ENCODE peak calls at places on chromosomes 3 and 15, in nine cellular contexts. R, K, B, X, Y, H, J, G and C are unnamed samples.
A peak's percentile ranks its signal among the peaks of the same experiment; 100 is the strongest.

GRCh38 chr3:69439683-69440270 is 53.9 kb upstream of the FRMD4B start:
- DNase-seq in J (no peak), X (no peak), G (no peak), K (peak; percentile 60), H (no peak), Y (no peak), B (no peak), R (no peak), C (no peak)

GRCh38 chr15:88326924-88327323 is 70.4 kb upstream of the NTRK3 start:
- DNase-seq in B (no peak), Y (no peak), R (no peak), K (no peak), X (no peak), H (no peak), G (no peak), J (no peak), C (no peak)

GRCh38 chr3:49775538-49775937 is 10.8 kb downstream of the IP6K1 start:
- DNase-seq in G (no peak), B (no peak), H (no peak), Y (no peak), J (no peak), X (no peak), R (peak; percentile 77), K (no peak), C (no peak)

GRCh38 chr3:52237659-52238172 is 1.2 kb downstream of the TWF2 start:
- DNase-seq in R (peak; percentile 97), H (peak; percentile 86), Y (peak; percentile 83), K (peak; percentile 85), G (peak; percentile 91), B (peak; percentile 95), X (no peak), J (peak; percentile 69), C (no peak)

GRCh38 chr15:62365795-62366442 is 200.8 kb upstream of the C2CD4B start:
- DNase-seq in B (no peak), H (no peak), K (no peak), J (peak; percentile 15), G (no peak), R (no peak), Y (no peak), X (no peak), C (no peak)

GRCh38 chr15:94306700-94307650 is 75.6 kb downstream of the MCTP2 start:
- DNase-seq in H (peak; percentile 70), G (no peak), B (no peak), K (peak; percentile 16), Y (no peak), R (no peak), J (no peak), X (no peak), C (no peak)

GRCh38 chr3:122403489-122403888 is 12.4 kb downstream of the WDR5B start:
- DNase-seq in K (peak; percentile 12), R (no peak), X (no peak), B (no peak), G (no peak), H (peak; percentile 44), Y (no peak), J (no peak), C (no peak)

GRCh38 chr15:57259511-57260143 is 116.7 kb upstream of the CGNL1 start:
- DNase-seq in B (no peak), R (no peak), J (peak; percentile 93), X (no peak), G (no peak), H (no peak), Y (no peak), K (no peak), C (no peak)

GRCh38 chr15:51833782-51834181 is 4.3 kb downstream of the TMOD3 start:
- DNase-seq in H (no peak), X (no peak), K (no peak), G (no peak), Y (no peak), J (no peak), R (no peak), B (no peak), C (no peak)

GRCh38 chr15:68343579-68344225 is 66.2 kb downstream of the FEM1B start:
- DNase-seq in X (no peak), H (no peak), B (no peak), Y (no peak), G (no peak), K (no peak), J (no peak), R (no peak), C (no peak)

GRCh38 chr3:181930105-181930504 is 218.4 kb downstream of the SOX2 start:
- DNase-seq in X (no peak), H (no peak), Y (no peak), J (no peak), R (no peak), K (no peak), G (no peak), B (no peak), C (no peak)

GRCh38 chr3:45011756-45012441 is 14.2 kb upstream of the CLEC3B start:
- DNase-seq in H (peak; percentile 81), J (peak; percentile 91), R (peak; percentile 89), B (peak; percentile 88), X (no peak), Y (peak; percentile 79), G (peak; percentile 82), K (peak; percentile 96), C (no peak)

GRCh38 chr15:56821721-56822425 is 88.6 kb upstream of the ZNF280D start:
- DNase-seq in B (peak; percentile 68), Y (peak; percentile 68), X (peak; percentile 28), R (peak; percentile 74), K (peak; percentile 79), H (peak; percentile 59), J (peak; percentile 58), G (peak; percentile 33), C (no peak)

GRCh38 chr3:19065027-19065426 is 83.3 kb upstream of the KCNH8 start:
- DNase-seq in Y (no peak), X (peak; percentile 7), G (no peak), K (no peak), J (peak; percentile 33), R (no peak), B (no peak), H (peak; percentile 8), C (no peak)

GRCh38 chr3:158347966-158348365 is 223.0 kb upstream of the MLF1 start:
- DNase-seq in J (no peak), H (peak; percentile 55), R (no peak), K (peak; percentile 76), B (no peak), G (no peak), Y (no peak), X (no peak), C (no peak)

GRCh38 chr15:39491917-39492490 is 88.9 kb upstream of the THBS1 start:
- DNase-seq in B (no peak), H (no peak), R (no peak), G (no peak), X (no peak), J (no peak), K (no peak), Y (no peak), C (no peak)

GRCh38 chr3:10164546-10165393 is at the start of gene IRAK2:
- DNase-seq in J (peak; percentile 62), X (peak; percentile 60), K (peak; percentile 48), G (peak; percentile 73), R (peak; percentile 90), H (no peak), B (peak; percentile 91), Y (peak; percentile 73), C (no peak)

GRCh38 chr3:22039156-22039555 is 288.1 kb upstream of the ZNF385D start:
- DNase-seq in X (no peak), J (no peak), B (no peak), Y (no peak), K (no peak), G (no peak), H (no peak), R (no peak), C (no peak)

GRCh38 chr15:89772933-89773583 is 3.1 kb upstream of the MESP2 start:
- DNase-seq in K (peak; percentile 53), H (no peak), G (no peak), R (no peak), Y (no peak), J (no peak), X (no peak), B (no peak), C (no peak)

GRCh38 chr15:67146875-67147381 is 81.5 kb downstream of the SMAD3 start:
- DNase-seq in B (no peak), K (peak; percentile 94), Y (peak; percentile 87), G (peak; percentile 35), H (peak; percentile 64), X (no peak), R (peak; percentile 80), J (peak; percentile 71), C (no peak)

DNA sequence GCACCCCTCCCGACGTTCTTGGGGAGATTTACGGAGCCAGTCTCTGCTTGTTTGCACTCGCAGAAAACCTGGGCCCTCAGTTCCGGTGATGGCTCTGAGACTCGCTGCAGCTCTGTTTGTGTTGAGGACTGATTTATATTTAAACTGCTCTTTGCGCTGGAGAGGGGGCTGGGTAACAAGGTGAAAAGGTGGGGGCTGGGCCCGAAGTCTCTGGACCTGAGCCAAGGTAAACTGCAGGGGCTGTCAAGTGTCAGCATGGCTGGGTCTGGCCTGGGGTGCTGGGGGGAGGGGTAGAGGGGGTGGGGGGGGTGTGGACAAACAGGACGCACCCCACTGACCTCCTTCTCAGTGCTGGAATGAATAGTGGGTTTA is 643 bp upstream of the SLCO2A1 start:
- DNase-seq in K (no peak), H (no peak), J (peak; percentile 46), R (peak; percentile 56), X (no peak), G (no peak), B (no peak), Y (no peak), C (peak; percentile 64)
- H3K4me3 ChIP-seq in K (no peak overlapping the region), H (peak overlapping the region; percentile 65), J (peak overlapping the region; percentile 30), R (peak overlapping the region; percentile 43), X (no peak overlapping the region), G (peak overlapping the region; percentile 49), B (peak overlapping the region; percentile 73), Y (no peak overlapping the region), C (peak overlapping the region; percentile 72)

GRCh38 chr3:64667887-64668581 is 19.8 kb downstream of the ADAMTS9 start:
- DNase-seq in R (peak; percentile 81), X (no peak), G (no peak), B (peak; percentile 81), H (no peak), Y (no peak), K (no peak), J (peak; percentile 8), C (peak; percentile 74)
- H3K4me3 ChIP-seq in R (no peak overlapping the region), X (no peak overlapping the region), G (no peak overlapping the region), B (no peak overlapping the region), H (no peak overlapping the region), Y (no peak overlapping the region), K (no peak overlapping the region), J (no peak overlapping the region), C (peak overlapping the region; percentile 20)

DNA sequence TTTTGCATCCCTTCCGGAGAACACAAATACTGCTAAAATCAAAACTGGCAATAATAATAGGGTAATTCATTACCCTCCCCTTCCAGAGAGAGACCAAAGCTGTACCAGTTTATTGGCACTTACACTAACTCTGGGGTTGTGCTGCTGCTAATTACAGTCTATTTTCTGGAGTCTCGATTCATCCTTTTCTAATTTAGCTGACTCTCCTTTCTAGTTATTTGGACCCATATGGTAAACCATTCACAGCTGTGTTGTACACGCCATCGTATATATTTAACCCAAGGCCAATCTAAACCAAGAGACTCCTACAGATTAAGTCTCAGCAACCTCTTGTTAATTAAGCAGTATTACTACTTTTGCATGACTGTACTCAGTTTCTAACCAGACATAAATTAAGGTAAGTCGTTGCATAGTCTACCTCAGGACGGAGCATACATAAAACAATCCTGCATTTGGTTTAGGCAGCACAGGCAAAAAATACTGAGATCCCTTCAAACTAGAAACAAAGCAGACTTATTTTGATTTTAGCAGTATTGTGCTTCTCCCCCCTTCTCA is 22.5 kb downstream of the ANXA2 start:
- DNase-seq in G (no peak), H (no peak), X (no peak), R (no peak), J (no peak), K (no peak), Y (no peak), B (no peak), C (no peak)
- H3K4me3 ChIP-seq in G (no peak overlapping the region), H (no peak overlapping the region), X (no peak overlapping the region), R (no peak overlapping the region), J (no peak overlapping the region), K (no peak overlapping the region), Y (no peak overlapping the region), B (no peak overlapping the region), C (no peak overlapping the region)

GRCh38 chr15:76340802-76341365 is 4.3 kb downstream of the ISL2 start:
- DNase-seq in J (peak; percentile 75), X (peak; percentile 34), Y (no peak), K (no peak), R (no peak), G (no peak), H (no peak), B (no peak), C (no peak)
- H3K4me3 ChIP-seq in J (no peak overlapping the region), X (peak overlapping the region; percentile 56), Y (peak overlapping the region; percentile 19), K (no peak overlapping the region), R (peak overlapping the region; percentile 39), G (no peak overlapping the region), H (no peak overlapping the region), B (peak overlapping the region; percentile 22), C (peak overlapping the region; percentile 57)